ENCODE peak calls at places on chromosomes 5 and 9, in six cellular contexts. One of them, this sample, is unnamed. For H3K36me3 and H3K4me1, the result is how much of the 10 kb centered on the place peaks cover.

GRCh38 chr5:159206368-159206767 is 3.0 kb downstream of the RNF145 start:
- DNase-seq in left ventricle myocardium inferior: no peak
- DNase-seq in CD8-positive, alpha-beta memory T cell: no peak
- DNase-seq in hepatocyte: no peak
- DNase-seq in GM23248: peak
- DNase-seq in lung: no peak
- DNase-seq in this sample: no peak

GRCh38 chr9:4620881-4621555 is 41.1 kb upstream of the PLPP6 start:
- DNase-seq in left ventricle myocardium inferior: no peak
- DNase-seq in CD8-positive, alpha-beta memory T cell: no peak
- DNase-seq in hepatocyte: no peak
- DNase-seq in GM23248: peak
- DNase-seq in lung: no peak
- DNase-seq in this sample: no peak

GRCh38 chr5:36108758-36109245 is 42.1 kb upstream of the UGT3A2 start:
- DNase-seq in left ventricle myocardium inferior: no peak
- DNase-seq in CD8-positive, alpha-beta memory T cell: no peak
- DNase-seq in hepatocyte: no peak
- DNase-seq in GM23248: peak
- DNase-seq in lung: no peak
- DNase-seq in this sample: no peak

GRCh38 chr9:132288956-132289355 is 65.8 kb downstream of the SETX start:
- DNase-seq in left ventricle myocardium inferior: no peak
- DNase-seq in CD8-positive, alpha-beta memory T cell: no peak
- DNase-seq in hepatocyte: no peak
- DNase-seq in GM23248: no peak
- DNase-seq in lung: no peak
- DNase-seq in this sample: peak

GRCh38 chr5:37005252-37005651 is 128.7 kb downstream of the NIPBL start:
- DNase-seq in left ventricle myocardium inferior: no peak
- DNase-seq in CD8-positive, alpha-beta memory T cell: no peak
- DNase-seq in hepatocyte: no peak
- DNase-seq in GM23248: peak
- DNase-seq in lung: no peak
- DNase-seq in this sample: no peak

GRCh38 chr5:91641730-91642350 is 258.7 kb upstream of the ARRDC3 start:
- DNase-seq in left ventricle myocardium inferior: no peak
- DNase-seq in CD8-positive, alpha-beta memory T cell: no peak
- DNase-seq in hepatocyte: peak
- DNase-seq in GM23248: peak
- DNase-seq in lung: no peak
- DNase-seq in this sample: peak

GRCh38 chr5:172932313-172933017 is 26.8 kb upstream of the RPL26L1 start:
- DNase-seq in left ventricle myocardium inferior: peak
- DNase-seq in CD8-positive, alpha-beta memory T cell: peak
- DNase-seq in hepatocyte: peak
- DNase-seq in GM23248: peak
- DNase-seq in lung: peak
- DNase-seq in this sample: peak

GRCh38 chr9:19358691-19359090 is 21.3 kb downstream of the RPS6 start:
- DNase-seq in left ventricle myocardium inferior: no peak
- DNase-seq in CD8-positive, alpha-beta memory T cell: no peak
- DNase-seq in hepatocyte: no peak
- DNase-seq in GM23248: no peak
- DNase-seq in lung: no peak
- DNase-seq in this sample: no peak

GRCh38 chr9:6383551-6384225 is 29.3 kb upstream of the UHRF2 start:
- DNase-seq in left ventricle myocardium inferior: no peak
- DNase-seq in CD8-positive, alpha-beta memory T cell: no peak
- DNase-seq in hepatocyte: no peak
- DNase-seq in GM23248: peak
- DNase-seq in lung: no peak
- DNase-seq in this sample: no peak

GRCh38 chr5:99141534-99142135 is 212.8 kb upstream of the CHD1 start:
- DNase-seq in left ventricle myocardium inferior: no peak
- DNase-seq in CD8-positive, alpha-beta memory T cell: no peak
- DNase-seq in hepatocyte: peak
- DNase-seq in GM23248: peak
- DNase-seq in lung: no peak
- DNase-seq in this sample: peak

GRCh38 chr5:73826761-73827450 is 200.9 kb downstream of the ARHGEF28 start:
- DNase-seq in left ventricle myocardium inferior: no peak
- DNase-seq in CD8-positive, alpha-beta memory T cell: no peak
- DNase-seq in hepatocyte: peak
- DNase-seq in GM23248: peak
- DNase-seq in lung: no peak
- DNase-seq in this sample: no peak

GRCh38 chr5:151270599-151270998 is 17.6 kb downstream of the GM2A start:
- DNase-seq in left ventricle myocardium inferior: no peak
- DNase-seq in CD8-positive, alpha-beta memory T cell: no peak
- DNase-seq in hepatocyte: peak
- DNase-seq in GM23248: peak
- DNase-seq in lung: no peak
- DNase-seq in this sample: no peak

GRCh38 chr9:137743695-137744094 is 124.9 kb downstream of the EHMT1 start:
- DNase-seq in left ventricle myocardium inferior: no peak
- DNase-seq in CD8-positive, alpha-beta memory T cell: no peak
- DNase-seq in hepatocyte: no peak
- DNase-seq in GM23248: no peak
- DNase-seq in lung: no peak
- DNase-seq in this sample: no peak
- H3K36me3 ChIP-seq in left ventricle myocardium inferior: under half
- H3K36me3 ChIP-seq in CD8-positive, alpha-beta memory T cell: under half
- H3K36me3 ChIP-seq in hepatocyte: under half
- H3K36me3 ChIP-seq in GM23248: under half
- H3K36me3 ChIP-seq in lung: under half
- H3K36me3 ChIP-seq in this sample: under half

GRCh38 chr5:180071418-180072255 is at the start of gene RNF130:
- DNase-seq in left ventricle myocardium inferior: peak
- DNase-seq in CD8-positive, alpha-beta memory T cell: peak
- DNase-seq in hepatocyte: peak
- DNase-seq in GM23248: peak
- DNase-seq in lung: peak
- DNase-seq in this sample: peak
- H3K4me3 ChIP-seq in left ventricle myocardium inferior: peak
- H3K4me3 ChIP-seq in CD8-positive, alpha-beta memory T cell: peak
- H3K4me3 ChIP-seq in hepatocyte: peak
- H3K4me3 ChIP-seq in GM23248: peak
- H3K4me3 ChIP-seq in lung: peak
- H3K4me3 ChIP-seq in this sample: peak

DNA sequence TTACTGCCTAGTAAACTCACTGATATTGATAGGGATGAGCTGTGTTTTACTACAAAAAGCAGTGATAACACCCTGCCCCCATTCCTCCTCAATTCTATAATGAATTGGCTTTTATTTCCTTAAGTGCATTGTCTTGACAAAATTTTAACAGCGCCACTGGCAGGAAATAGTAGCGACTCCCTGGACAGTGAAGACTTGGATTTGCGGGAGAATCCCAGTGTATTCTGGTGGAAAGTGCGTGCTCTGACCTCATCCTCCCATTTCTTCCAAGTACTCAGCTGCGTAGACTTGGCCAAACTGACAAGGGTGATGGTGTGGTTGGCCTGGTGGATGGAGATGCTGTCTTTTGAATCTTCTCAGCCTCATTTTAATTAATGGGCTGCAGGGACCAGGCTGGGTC is 5.3 kb downstream of the TRIO start:
- DNase-seq in left ventricle myocardium inferior: no peak
- DNase-seq in CD8-positive, alpha-beta memory T cell: no peak
- DNase-seq in hepatocyte: no peak
- DNase-seq in GM23248: no peak
- DNase-seq in lung: no peak
- DNase-seq in this sample: no peak
- H3K4me1 ChIP-seq in left ventricle myocardium inferior: half or more
- H3K4me1 ChIP-seq in CD8-positive, alpha-beta memory T cell: under half
- H3K4me1 ChIP-seq in hepatocyte: under half
- H3K4me1 ChIP-seq in GM23248: half or more
- H3K4me1 ChIP-seq in lung: under half
- H3K4me1 ChIP-seq in this sample: under half

GRCh38 chr5:54760182-54760935 is 225.0 kb downstream of the ESM1 start:
- DNase-seq in left ventricle myocardium inferior: no peak
- DNase-seq in CD8-positive, alpha-beta memory T cell: no peak
- DNase-seq in hepatocyte: no peak
- DNase-seq in GM23248: peak
- DNase-seq in lung: no peak
- DNase-seq in this sample: no peak

GRCh38 chr5:54764691-54765090 is 220.7 kb downstream of the ESM1 start:
- DNase-seq in left ventricle myocardium inferior: no peak
- DNase-seq in CD8-positive, alpha-beta memory T cell: no peak
- DNase-seq in hepatocyte: no peak
- DNase-seq in GM23248: peak
- DNase-seq in lung: no peak
- DNase-seq in this sample: no peak

GRCh38 chr5:54758038-54758437 is 227.4 kb downstream of the ESM1 start:
- DNase-seq in left ventricle myocardium inferior: no peak
- DNase-seq in CD8-positive, alpha-beta memory T cell: no peak
- DNase-seq in hepatocyte: no peak
- DNase-seq in GM23248: peak
- DNase-seq in lung: no peak
- DNase-seq in this sample: no peak

GRCh38 chr5:54764102-54764501 is 221.3 kb downstream of the ESM1 start:
- DNase-seq in left ventricle myocardium inferior: no peak
- DNase-seq in CD8-positive, alpha-beta memory T cell: no peak
- DNase-seq in hepatocyte: no peak
- DNase-seq in GM23248: no peak
- DNase-seq in lung: no peak
- DNase-seq in this sample: no peak

DNA sequence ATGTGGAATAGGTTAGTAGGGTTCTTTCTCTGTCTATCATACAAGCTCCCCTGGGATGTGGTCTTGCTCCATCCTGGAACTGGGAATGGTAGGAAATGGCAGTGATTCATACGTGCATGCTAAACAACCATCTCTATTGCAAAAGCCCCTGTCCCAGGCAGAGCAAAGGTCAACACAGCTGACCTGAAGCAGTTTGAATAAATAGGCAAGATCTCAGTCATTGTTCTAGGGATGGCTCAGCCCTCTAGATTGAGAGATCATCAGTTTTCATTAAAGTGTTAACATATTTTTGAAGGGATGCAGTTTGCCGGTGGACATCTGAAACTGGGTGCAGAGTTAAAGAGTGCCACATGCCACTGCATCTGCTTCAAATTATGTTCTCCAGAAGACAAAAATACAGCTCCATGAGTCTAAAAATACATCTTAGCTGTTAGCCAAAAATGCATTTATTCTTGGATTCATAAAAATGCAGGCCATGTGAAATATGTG is 224.1 kb downstream of the ESM1 start:
- DNase-seq in left ventricle myocardium inferior: no peak
- DNase-seq in CD8-positive, alpha-beta memory T cell: no peak
- DNase-seq in hepatocyte: peak
- DNase-seq in GM23248: peak
- DNase-seq in lung: no peak
- DNase-seq in this sample: no peak
- H3K36me3 ChIP-seq in left ventricle myocardium inferior: under half
- H3K36me3 ChIP-seq in CD8-positive, alpha-beta memory T cell: under half
- H3K36me3 ChIP-seq in hepatocyte: under half
- H3K36me3 ChIP-seq in GM23248: under half
- H3K36me3 ChIP-seq in lung: under half
- H3K36me3 ChIP-seq in this sample: under half